ENCODE peak calls at places on chromosomes 11 and 22, in eight cellular contexts. One of them, this sample, is unnamed.

GRCh38 chr11:65857500-65858353 is at the start of gene CFL1:
- DNase-seq in dorsolateral prefrontal cortex: peak
- DNase-seq in CD8-positive, alpha-beta memory T cell: peak
- DNase-seq in uterus: peak
- DNase-seq in tibial nerve: peak
- DNase-seq in A549: peak
- DNase-seq in ovary: peak
- DNase-seq in heart left ventricle: peak
- DNase-seq in this sample: peak

GRCh38 chr11:46948378-46949131 is 12.0 kb downstream of the CSTPP1 start:
- DNase-seq in uterus: no peak
- DNase-seq in CD8-positive, alpha-beta memory T cell: no peak
- DNase-seq in A549: peak
- DNase-seq in dorsolateral prefrontal cortex: no peak
- DNase-seq in ovary: no peak
- DNase-seq in tibial nerve: no peak
- DNase-seq in heart left ventricle: no peak
- DNase-seq in this sample: no peak

GRCh38 chr11:2090172-2091111 is 48.7 kb downstream of the IGF2 start:
- DNase-seq in uterus: no peak
- DNase-seq in dorsolateral prefrontal cortex: peak
- DNase-seq in CD8-positive, alpha-beta memory T cell: no peak
- DNase-seq in tibial nerve: no peak
- DNase-seq in ovary: no peak
- DNase-seq in A549: no peak
- DNase-seq in heart left ventricle: no peak
- DNase-seq in this sample: peak

GRCh38 chr22:18970180-18970947 is 34.3 kb upstream of the PRODH start:
- DNase-seq in heart left ventricle: peak
- DNase-seq in dorsolateral prefrontal cortex: no peak
- DNase-seq in ovary: no peak
- DNase-seq in uterus: no peak
- DNase-seq in CD8-positive, alpha-beta memory T cell: no peak
- DNase-seq in A549: peak
- DNase-seq in tibial nerve: no peak
- DNase-seq in this sample: no peak

GRCh38 chr22:46276563-46276962 is 8.8 kb downstream of the TTC38 start:
- DNase-seq in heart left ventricle: no peak
- DNase-seq in dorsolateral prefrontal cortex: no peak
- DNase-seq in ovary: no peak
- DNase-seq in CD8-positive, alpha-beta memory T cell: no peak
- DNase-seq in A549: no peak
- DNase-seq in uterus: no peak
- DNase-seq in tibial nerve: no peak
- DNase-seq in this sample: no peak

GRCh38 chr11:65429724-65430405 is 7.3 kb downstream of the NEAT1 start:
- DNase-seq in ovary: peak
- DNase-seq in A549: peak
- DNase-seq in CD8-positive, alpha-beta memory T cell: no peak
- DNase-seq in heart left ventricle: peak
- DNase-seq in tibial nerve: no peak
- DNase-seq in dorsolateral prefrontal cortex: no peak
- DNase-seq in uterus: peak
- DNase-seq in this sample: peak

GRCh38 chr11:21205205-21205604 is 535.8 kb downstream of the NELL1 start:
- DNase-seq in heart left ventricle: no peak
- DNase-seq in dorsolateral prefrontal cortex: no peak
- DNase-seq in A549: no peak
- DNase-seq in tibial nerve: no peak
- DNase-seq in ovary: no peak
- DNase-seq in uterus: no peak
- DNase-seq in CD8-positive, alpha-beta memory T cell: no peak
- DNase-seq in this sample: no peak

GRCh38 chr11:114257621-114258558 is 38.3 kb upstream of the NNMT start:
- DNase-seq in heart left ventricle: peak
- DNase-seq in uterus: peak
- DNase-seq in CD8-positive, alpha-beta memory T cell: no peak
- DNase-seq in A549: no peak
- DNase-seq in dorsolateral prefrontal cortex: no peak
- DNase-seq in tibial nerve: peak
- DNase-seq in ovary: peak
- DNase-seq in this sample: peak

GRCh38 chr11:85663781-85664560 is 958 bp downstream of the CREBZF start:
- DNase-seq in dorsolateral prefrontal cortex: peak
- DNase-seq in heart left ventricle: peak
- DNase-seq in uterus: peak
- DNase-seq in tibial nerve: peak
- DNase-seq in A549: peak
- DNase-seq in CD8-positive, alpha-beta memory T cell: peak
- DNase-seq in ovary: peak
- DNase-seq in this sample: peak

GRCh38 chr22:44380716-44381500 is 68.2 kb upstream of the SHISAL1 start:
- DNase-seq in heart left ventricle: peak
- DNase-seq in tibial nerve: no peak
- DNase-seq in uterus: no peak
- DNase-seq in ovary: peak
- DNase-seq in dorsolateral prefrontal cortex: no peak
- DNase-seq in A549: no peak
- DNase-seq in CD8-positive, alpha-beta memory T cell: no peak
- DNase-seq in this sample: peak

GRCh38 chr11:34528072-34528471 is 14.5 kb upstream of the ELF5 start:
- DNase-seq in A549: no peak
- DNase-seq in dorsolateral prefrontal cortex: no peak
- DNase-seq in CD8-positive, alpha-beta memory T cell: no peak
- DNase-seq in ovary: no peak
- DNase-seq in heart left ventricle: no peak
- DNase-seq in tibial nerve: no peak
- DNase-seq in uterus: no peak
- DNase-seq in this sample: no peak

GRCh38 chr11:2107941-2108630 is 31.1 kb downstream of the IGF2 start:
- DNase-seq in dorsolateral prefrontal cortex: peak
- DNase-seq in CD8-positive, alpha-beta memory T cell: no peak
- DNase-seq in uterus: no peak
- DNase-seq in ovary: no peak
- DNase-seq in A549: no peak
- DNase-seq in heart left ventricle: peak
- DNase-seq in tibial nerve: no peak
- DNase-seq in this sample: no peak

GRCh38 chr11:35590412-35590811 is 27.8 kb upstream of the FJX1 start:
- DNase-seq in tibial nerve: no peak
- DNase-seq in CD8-positive, alpha-beta memory T cell: no peak
- DNase-seq in ovary: no peak
- DNase-seq in dorsolateral prefrontal cortex: no peak
- DNase-seq in uterus: no peak
- DNase-seq in heart left ventricle: no peak
- DNase-seq in A549: no peak
- DNase-seq in this sample: no peak

GRCh38 chr11:120013325-120014250 is 124.3 kb downstream of the TRIM29 start:
- DNase-seq in ovary: no peak
- DNase-seq in heart left ventricle: no peak
- DNase-seq in dorsolateral prefrontal cortex: peak
- DNase-seq in uterus: peak
- DNase-seq in A549: peak
- DNase-seq in tibial nerve: no peak
- DNase-seq in CD8-positive, alpha-beta memory T cell: no peak
- DNase-seq in this sample: no peak

GRCh38 chr22:23565288-23565941 is 14.7 kb downstream of the IGLL1 start:
- DNase-seq in ovary: no peak
- DNase-seq in uterus: no peak
- DNase-seq in heart left ventricle: no peak
- DNase-seq in tibial nerve: no peak
- DNase-seq in A549: peak
- DNase-seq in dorsolateral prefrontal cortex: no peak
- DNase-seq in CD8-positive, alpha-beta memory T cell: no peak
- DNase-seq in this sample: peak

GRCh38 chr11:39139581-39139980 is 2319.9 kb downstream of the LRRC4C start:
- DNase-seq in A549: no peak
- DNase-seq in uterus: no peak
- DNase-seq in heart left ventricle: no peak
- DNase-seq in ovary: no peak
- DNase-seq in dorsolateral prefrontal cortex: no peak
- DNase-seq in tibial nerve: no peak
- DNase-seq in CD8-positive, alpha-beta memory T cell: no peak
- DNase-seq in this sample: no peak

GRCh38 chr11:63999349-64000025 is 13.2 kb downstream of the OTUB1 start:
- DNase-seq in uterus: peak
- DNase-seq in CD8-positive, alpha-beta memory T cell: peak
- DNase-seq in ovary: peak
- DNase-seq in tibial nerve: no peak
- DNase-seq in A549: peak
- DNase-seq in dorsolateral prefrontal cortex: no peak
- DNase-seq in heart left ventricle: peak
- DNase-seq in this sample: peak

GRCh38 chr22:35947794-35948425 is 80.7 kb downstream of the RBFOX2 start:
- DNase-seq in ovary: no peak
- DNase-seq in heart left ventricle: no peak
- DNase-seq in uterus: no peak
- DNase-seq in A549: no peak
- DNase-seq in tibial nerve: no peak
- DNase-seq in dorsolateral prefrontal cortex: no peak
- DNase-seq in CD8-positive, alpha-beta memory T cell: no peak
- DNase-seq in this sample: no peak

GRCh38 chr11:3971756-3972404 is 116.4 kb downstream of the STIM1 start:
- DNase-seq in heart left ventricle: no peak
- DNase-seq in dorsolateral prefrontal cortex: no peak
- DNase-seq in tibial nerve: no peak
- DNase-seq in ovary: no peak
- DNase-seq in uterus: no peak
- DNase-seq in A549: peak
- DNase-seq in CD8-positive, alpha-beta memory T cell: no peak
- DNase-seq in this sample: no peak

GRCh38 chr11:12725863-12726666 is 51.8 kb downstream of the TEAD1 start:
- DNase-seq in CD8-positive, alpha-beta memory T cell: no peak
- DNase-seq in tibial nerve: no peak
- DNase-seq in A549: peak
- DNase-seq in ovary: no peak
- DNase-seq in uterus: no peak
- DNase-seq in dorsolateral prefrontal cortex: no peak
- DNase-seq in heart left ventricle: no peak
- DNase-seq in this sample: no peak

GRCh38 chr22:35835998-35836691 is 118.5 kb downstream of the APOL5 start:
- DNase-seq in A549: peak
- DNase-seq in ovary: peak
- DNase-seq in tibial nerve: no peak
- DNase-seq in CD8-positive, alpha-beta memory T cell: no peak
- DNase-seq in dorsolateral prefrontal cortex: peak
- DNase-seq in heart left ventricle: peak
- DNase-seq in uterus: peak
- DNase-seq in this sample: no peak

GRCh38 chr11:8070417-8071101 is 10.5 kb upstream of the TUB start:
- DNase-seq in tibial nerve: no peak
- DNase-seq in A549: peak
- DNase-seq in dorsolateral prefrontal cortex: no peak
- DNase-seq in ovary: no peak
- DNase-seq in heart left ventricle: no peak
- DNase-seq in CD8-positive, alpha-beta memory T cell: no peak
- DNase-seq in uterus: no peak
- DNase-seq in this sample: no peak

GRCh38 chr11:110187731-110188130 is 94.5 kb downstream of the ZC3H12C start:
- DNase-seq in heart left ventricle: no peak
- DNase-seq in dorsolateral prefrontal cortex: no peak
- DNase-seq in tibial nerve: no peak
- DNase-seq in A549: no peak
- DNase-seq in CD8-positive, alpha-beta memory T cell: no peak
- DNase-seq in ovary: no peak
- DNase-seq in uterus: no peak
- DNase-seq in this sample: no peak

GRCh38 chr11:72780291-72781062 is 13.4 kb downstream of the STARD10 start:
- DNase-seq in heart left ventricle: peak
- DNase-seq in A549: no peak
- DNase-seq in uterus: no peak
- DNase-seq in tibial nerve: no peak
- DNase-seq in dorsolateral prefrontal cortex: no peak
- DNase-seq in CD8-positive, alpha-beta memory T cell: no peak
- DNase-seq in ovary: no peak
- DNase-seq in this sample: no peak
- H3K4me3 ChIP-seq in heart left ventricle: peak
- H3K4me3 ChIP-seq in A549: no peak
- H3K4me3 ChIP-seq in uterus: peak
- H3K4me3 ChIP-seq in tibial nerve: peak
- H3K4me3 ChIP-seq in dorsolateral prefrontal cortex: peak
- H3K4me3 ChIP-seq in CD8-positive, alpha-beta memory T cell: peak
- H3K4me3 ChIP-seq in ovary: peak
- H3K4me3 ChIP-seq in this sample: no peak

GRCh38 chr22:37741312-37741795 is 44.5 kb downstream of the TRIOBP start:
- DNase-seq in dorsolateral prefrontal cortex: no peak
- DNase-seq in ovary: peak
- DNase-seq in heart left ventricle: peak
- DNase-seq in uterus: peak
- DNase-seq in tibial nerve: peak
- DNase-seq in CD8-positive, alpha-beta memory T cell: no peak
- DNase-seq in A549: peak
- DNase-seq in this sample: peak
- H3K27ac ChIP-seq in dorsolateral prefrontal cortex: no peak
- H3K27ac ChIP-seq in ovary: no peak
- H3K27ac ChIP-seq in heart left ventricle: peak
- H3K27ac ChIP-seq in uterus: peak
- H3K27ac ChIP-seq in tibial nerve: peak
- H3K27ac ChIP-seq in CD8-positive, alpha-beta memory T cell: no peak
- H3K27ac ChIP-seq in A549: peak
- H3K27ac ChIP-seq in this sample: no peak

GRCh38 chr11:128891410-128891861 is 280 bp downstream of the KCNJ5 start:
- DNase-seq in ovary: no peak
- DNase-seq in dorsolateral prefrontal cortex: no peak
- DNase-seq in heart left ventricle: no peak
- DNase-seq in tibial nerve: no peak
- DNase-seq in uterus: no peak
- DNase-seq in CD8-positive, alpha-beta memory T cell: no peak
- DNase-seq in A549: no peak
- DNase-seq in this sample: no peak

GRCh38 chr11:128891912-128892398 is 799 bp downstream of the KCNJ5 start:
- DNase-seq in ovary: no peak
- DNase-seq in A549: no peak
- DNase-seq in CD8-positive, alpha-beta memory T cell: no peak
- DNase-seq in uterus: no peak
- DNase-seq in heart left ventricle: no peak
- DNase-seq in dorsolateral prefrontal cortex: no peak
- DNase-seq in tibial nerve: no peak
- DNase-seq in this sample: no peak

GRCh38 chr11:128890543-128891409 is at the start of gene KCNJ5:
- DNase-seq in uterus: peak
- DNase-seq in A549: peak
- DNase-seq in ovary: peak
- DNase-seq in CD8-positive, alpha-beta memory T cell: no peak
- DNase-seq in dorsolateral prefrontal cortex: no peak
- DNase-seq in heart left ventricle: peak
- DNase-seq in tibial nerve: no peak
- DNase-seq in this sample: no peak

GRCh38 chr11:128889657-128890213 is 1.4 kb upstream of the KCNJ5 start:
- DNase-seq in uterus: no peak
- DNase-seq in CD8-positive, alpha-beta memory T cell: no peak
- DNase-seq in dorsolateral prefrontal cortex: no peak
- DNase-seq in tibial nerve: no peak
- DNase-seq in heart left ventricle: no peak
- DNase-seq in A549: no peak
- DNase-seq in ovary: no peak
- DNase-seq in this sample: no peak

GRCh38 chr11:128890216-128890542 is 977 bp upstream of the KCNJ5 start:
- DNase-seq in CD8-positive, alpha-beta memory T cell: no peak
- DNase-seq in heart left ventricle: no peak
- DNase-seq in tibial nerve: no peak
- DNase-seq in ovary: no peak
- DNase-seq in uterus: no peak
- DNase-seq in dorsolateral prefrontal cortex: no peak
- DNase-seq in A549: no peak
- DNase-seq in this sample: no peak
- H3K4me3 ChIP-seq in CD8-positive, alpha-beta memory T cell: no peak
- H3K4me3 ChIP-seq in heart left ventricle: peak
- H3K4me3 ChIP-seq in tibial nerve: peak
- H3K4me3 ChIP-seq in ovary: no peak
- H3K4me3 ChIP-seq in uterus: peak
- H3K4me3 ChIP-seq in dorsolateral prefrontal cortex: peak
- H3K4me3 ChIP-seq in A549: peak
- H3K4me3 ChIP-seq in this sample: no peak

GRCh38 chr11:77474509-77475070 is 696 bp upstream of the PAK1 start:
- DNase-seq in A549: no peak
- DNase-seq in CD8-positive, alpha-beta memory T cell: no peak
- DNase-seq in dorsolateral prefrontal cortex: no peak
- DNase-seq in heart left ventricle: no peak
- DNase-seq in uterus: no peak
- DNase-seq in tibial nerve: no peak
- DNase-seq in ovary: no peak
- DNase-seq in this sample: no peak
- H3K27ac ChIP-seq in A549: peak
- H3K27ac ChIP-seq in CD8-positive, alpha-beta memory T cell: no peak
- H3K27ac ChIP-seq in dorsolateral prefrontal cortex: peak
- H3K27ac ChIP-seq in heart left ventricle: no peak
- H3K27ac ChIP-seq in uterus: peak
- H3K27ac ChIP-seq in tibial nerve: no peak
- H3K27ac ChIP-seq in ovary: peak
- H3K27ac ChIP-seq in this sample: no peak

This sample was measured in aorta.